ENCODE peak calls at places on chromosomes 5 and 9, in seven cellular contexts. One of them, this sample, is unnamed.

GRCh38 chr5:108911055-108911454 is 163.4 kb downstream of the FER start:
- DNase-seq in omental fat pad: no peak
- DNase-seq in lung: no peak
- DNase-seq in lower lobe of right lung: no peak
- DNase-seq in GM12891: no peak
- DNase-seq in WERI-Rb-1: no peak
- DNase-seq in heart left ventricle: no peak
- DNase-seq in this sample: no peak

GRCh38 chr5:132073231-132074013 is at the start of gene CSF2:
- DNase-seq in omental fat pad: no peak
- DNase-seq in WERI-Rb-1: no peak
- DNase-seq in heart left ventricle: no peak
- DNase-seq in lower lobe of right lung: no peak
- DNase-seq in lung: peak
- DNase-seq in GM12891: no peak
- DNase-seq in this sample: peak

GRCh38 chr5:113330533-113331200 is 104.1 kb downstream of the TSSK1B start:
- DNase-seq in omental fat pad: no peak
- DNase-seq in lower lobe of right lung: no peak
- DNase-seq in GM12891: peak
- DNase-seq in WERI-Rb-1: no peak
- DNase-seq in lung: no peak
- DNase-seq in heart left ventricle: peak
- DNase-seq in this sample: peak

GRCh38 chr9:84670106-84670800 is 724 bp downstream of the NTRK2 start:
- DNase-seq in GM12891: no peak
- DNase-seq in heart left ventricle: peak
- DNase-seq in omental fat pad: no peak
- DNase-seq in WERI-Rb-1: no peak
- DNase-seq in lower lobe of right lung: no peak
- DNase-seq in lung: no peak
- DNase-seq in this sample: peak

GRCh38 chr9:85212887-85213286 is 528.9 kb downstream of the AGTPBP1 start:
- DNase-seq in lower lobe of right lung: no peak
- DNase-seq in heart left ventricle: no peak
- DNase-seq in GM12891: no peak
- DNase-seq in lung: no peak
- DNase-seq in WERI-Rb-1: no peak
- DNase-seq in omental fat pad: no peak
- DNase-seq in this sample: no peak

GRCh38 chr9:121634800-121635261 is 16.6 kb upstream of the DAB2IP start:
- DNase-seq in WERI-Rb-1: peak
- DNase-seq in heart left ventricle: no peak
- DNase-seq in lung: no peak
- DNase-seq in GM12891: no peak
- DNase-seq in omental fat pad: no peak
- DNase-seq in lower lobe of right lung: no peak
- DNase-seq in this sample: peak

GRCh38 chr9:128412120-128412790 is 8.4 kb upstream of the CERCAM start:
- DNase-seq in WERI-Rb-1: peak
- DNase-seq in omental fat pad: peak
- DNase-seq in GM12891: peak
- DNase-seq in lung: peak
- DNase-seq in heart left ventricle: no peak
- DNase-seq in lower lobe of right lung: peak
- DNase-seq in this sample: peak

GRCh38 chr5:117888688-117889087 is 1099.7 kb downstream of the DTWD2 start:
- DNase-seq in GM12891: peak
- DNase-seq in lower lobe of right lung: no peak
- DNase-seq in WERI-Rb-1: no peak
- DNase-seq in omental fat pad: no peak
- DNase-seq in lung: no peak
- DNase-seq in heart left ventricle: no peak
- DNase-seq in this sample: peak

GRCh38 chr5:969421-969839 is 39.2 kb upstream of the NKD2 start:
- DNase-seq in heart left ventricle: no peak
- DNase-seq in lung: no peak
- DNase-seq in WERI-Rb-1: no peak
- DNase-seq in GM12891: no peak
- DNase-seq in lower lobe of right lung: no peak
- DNase-seq in omental fat pad: no peak
- DNase-seq in this sample: no peak

GRCh38 chr9:91239367-91240111 is 122.2 kb downstream of the AUH start:
- DNase-seq in GM12891: no peak
- DNase-seq in omental fat pad: no peak
- DNase-seq in lung: no peak
- DNase-seq in WERI-Rb-1: no peak
- DNase-seq in lower lobe of right lung: no peak
- DNase-seq in heart left ventricle: no peak
- DNase-seq in this sample: no peak

GRCh38 chr5:10974850-10975249 is 213.8 kb upstream of the DAP start:
- DNase-seq in heart left ventricle: no peak
- DNase-seq in lower lobe of right lung: no peak
- DNase-seq in WERI-Rb-1: no peak
- DNase-seq in GM12891: no peak
- DNase-seq in omental fat pad: no peak
- DNase-seq in lung: no peak
- DNase-seq in this sample: no peak

GRCh38 chr9:33884856-33885701 is 68.1 kb downstream of the UBE2R2 start:
- DNase-seq in lung: peak
- DNase-seq in lower lobe of right lung: no peak
- DNase-seq in heart left ventricle: peak
- DNase-seq in omental fat pad: no peak
- DNase-seq in GM12891: no peak
- DNase-seq in WERI-Rb-1: no peak
- DNase-seq in this sample: no peak

GRCh38 chr9:96122255-96122654 is 179.7 kb downstream of the HSD17B3 start:
- DNase-seq in heart left ventricle: no peak
- DNase-seq in WERI-Rb-1: no peak
- DNase-seq in lower lobe of right lung: no peak
- DNase-seq in omental fat pad: no peak
- DNase-seq in lung: no peak
- DNase-seq in GM12891: no peak
- DNase-seq in this sample: no peak

GRCh38 chr5:125376059-125376641 is 629.7 kb upstream of the ZNF608 start:
- DNase-seq in lung: no peak
- DNase-seq in GM12891: no peak
- DNase-seq in WERI-Rb-1: peak
- DNase-seq in lower lobe of right lung: no peak
- DNase-seq in omental fat pad: no peak
- DNase-seq in heart left ventricle: no peak
- DNase-seq in this sample: no peak

GRCh38 chr9:17063535-17064135 is 71.2 kb upstream of the CNTLN start:
- DNase-seq in heart left ventricle: no peak
- DNase-seq in WERI-Rb-1: peak
- DNase-seq in lower lobe of right lung: no peak
- DNase-seq in omental fat pad: no peak
- DNase-seq in lung: no peak
- DNase-seq in GM12891: peak
- DNase-seq in this sample: no peak

GRCh38 chr5:144404021-144404420 is 233.3 kb downstream of the KCTD16 start:
- DNase-seq in GM12891: no peak
- DNase-seq in lung: no peak
- DNase-seq in WERI-Rb-1: no peak
- DNase-seq in lower lobe of right lung: no peak
- DNase-seq in omental fat pad: no peak
- DNase-seq in heart left ventricle: no peak
- DNase-seq in this sample: no peak

GRCh38 chr5:32760091-32760509 is 49.0 kb downstream of the NPR3 start:
- DNase-seq in heart left ventricle: no peak
- DNase-seq in omental fat pad: no peak
- DNase-seq in WERI-Rb-1: no peak
- DNase-seq in GM12891: no peak
- DNase-seq in lung: no peak
- DNase-seq in lower lobe of right lung: no peak
- DNase-seq in this sample: no peak

GRCh38 chr9:126309427-126310179 is 17.0 kb upstream of the MVB12B start:
- DNase-seq in lung: no peak
- DNase-seq in GM12891: no peak
- DNase-seq in lower lobe of right lung: no peak
- DNase-seq in WERI-Rb-1: no peak
- DNase-seq in omental fat pad: no peak
- DNase-seq in heart left ventricle: no peak
- DNase-seq in this sample: no peak

GRCh38 chr5:159449925-159450324 is 119.6 kb upstream of the IL12B start:
- DNase-seq in GM12891: no peak
- DNase-seq in lung: no peak
- DNase-seq in WERI-Rb-1: no peak
- DNase-seq in heart left ventricle: no peak
- DNase-seq in omental fat pad: no peak
- DNase-seq in lower lobe of right lung: no peak
- DNase-seq in this sample: no peak

GRCh38 chr9:134730011-134730760 is 88.6 kb downstream of the COL5A1 start:
- DNase-seq in lower lobe of right lung: no peak
- DNase-seq in WERI-Rb-1: no peak
- DNase-seq in omental fat pad: no peak
- DNase-seq in lung: no peak
- DNase-seq in heart left ventricle: no peak
- DNase-seq in GM12891: no peak
- DNase-seq in this sample: no peak

GRCh38 chr5:176658817-176659216 is 11.5 kb downstream of the TSPAN17 start:
- DNase-seq in heart left ventricle: no peak
- DNase-seq in WERI-Rb-1: no peak
- DNase-seq in omental fat pad: no peak
- DNase-seq in lung: no peak
- DNase-seq in lower lobe of right lung: no peak
- DNase-seq in GM12891: no peak
- DNase-seq in this sample: no peak

GRCh38 chr9:91047993-91048607 is 246.5 kb downstream of the SYK start:
- DNase-seq in GM12891: no peak
- DNase-seq in lung: peak
- DNase-seq in lower lobe of right lung: no peak
- DNase-seq in WERI-Rb-1: no peak
- DNase-seq in heart left ventricle: no peak
- DNase-seq in omental fat pad: no peak
- DNase-seq in this sample: no peak

GRCh38 chr9:35820076-35820475 is 5.2 kb upstream of the HINT2 start:
- DNase-seq in heart left ventricle: no peak
- DNase-seq in lower lobe of right lung: no peak
- DNase-seq in lung: no peak
- DNase-seq in GM12891: no peak
- DNase-seq in omental fat pad: no peak
- DNase-seq in WERI-Rb-1: no peak
- DNase-seq in this sample: no peak

GRCh38 chr9:20264896-20265295 is 357.4 kb downstream of the MLLT3 start:
- DNase-seq in heart left ventricle: no peak
- DNase-seq in lung: no peak
- DNase-seq in lower lobe of right lung: no peak
- DNase-seq in WERI-Rb-1: no peak
- DNase-seq in GM12891: no peak
- DNase-seq in omental fat pad: no peak
- DNase-seq in this sample: no peak

GRCh38 chr9:135989722-135990467 is 28.7 kb upstream of the UBAC1 start:
- DNase-seq in heart left ventricle: no peak
- DNase-seq in lung: no peak
- DNase-seq in lower lobe of right lung: peak
- DNase-seq in omental fat pad: no peak
- DNase-seq in GM12891: no peak
- DNase-seq in WERI-Rb-1: no peak
- DNase-seq in this sample: no peak

GRCh38 chr5:96875805-96876291 is 452 bp upstream of the ERAP2 start:
- DNase-seq in lower lobe of right lung: no peak
- DNase-seq in lung: no peak
- DNase-seq in heart left ventricle: no peak
- DNase-seq in GM12891: no peak
- DNase-seq in WERI-Rb-1: no peak
- DNase-seq in omental fat pad: no peak
- DNase-seq in this sample: no peak

GRCh38 chr5:151072234-151073025 is 8.4 kb downstream of the TNIP1 start:
- DNase-seq in omental fat pad: no peak
- DNase-seq in WERI-Rb-1: no peak
- DNase-seq in lower lobe of right lung: no peak
- DNase-seq in GM12891: no peak
- DNase-seq in heart left ventricle: no peak
- DNase-seq in lung: no peak
- DNase-seq in this sample: no peak

GRCh38 chr5:61744690-61745619 is 412.9 kb downstream of the ZSWIM6 start:
- DNase-seq in omental fat pad: no peak
- DNase-seq in heart left ventricle: no peak
- DNase-seq in GM12891: no peak
- DNase-seq in lung: no peak
- DNase-seq in lower lobe of right lung: no peak
- DNase-seq in WERI-Rb-1: no peak
- DNase-seq in this sample: no peak

GRCh38 chr9:115018547-115019435 is 88.4 kb upstream of the TNFSF8 start:
- DNase-seq in heart left ventricle: no peak
- DNase-seq in GM12891: no peak
- DNase-seq in lower lobe of right lung: no peak
- DNase-seq in WERI-Rb-1: no peak
- DNase-seq in lung: no peak
- DNase-seq in omental fat pad: no peak
- DNase-seq in this sample: no peak

GRCh38 chr9:100020121-100020780 is 78.5 kb downstream of the ERP44 start:
- DNase-seq in WERI-Rb-1: no peak
- DNase-seq in GM12891: no peak
- DNase-seq in lung: no peak
- DNase-seq in omental fat pad: no peak
- DNase-seq in lower lobe of right lung: no peak
- DNase-seq in heart left ventricle: no peak
- DNase-seq in this sample: no peak

GRCh38 chr5:91162534-91163381 is 220.4 kb downstream of the ARRDC3 start:
- DNase-seq in WERI-Rb-1: no peak
- DNase-seq in GM12891: peak
- DNase-seq in lung: peak
- DNase-seq in lower lobe of right lung: peak
- DNase-seq in heart left ventricle: peak
- DNase-seq in omental fat pad: no peak
- DNase-seq in this sample: peak

GRCh38 chr5:55600536-55601208 is 65.9 kb upstream of the PLPP1 start:
- DNase-seq in WERI-Rb-1: no peak
- DNase-seq in omental fat pad: no peak
- DNase-seq in lower lobe of right lung: no peak
- DNase-seq in heart left ventricle: peak
- DNase-seq in GM12891: peak
- DNase-seq in lung: no peak
- DNase-seq in this sample: peak

GRCh38 chr5:175892401-175892800 is 21.0 kb downstream of the CPLX2 start:
- DNase-seq in GM12891: no peak
- DNase-seq in lung: no peak
- DNase-seq in omental fat pad: no peak
- DNase-seq in heart left ventricle: no peak
- DNase-seq in lower lobe of right lung: no peak
- DNase-seq in WERI-Rb-1: peak
- DNase-seq in this sample: no peak

GRCh38 chr5:180463916-180464602 is 30.1 kb upstream of the CNOT6 start:
- DNase-seq in omental fat pad: no peak
- DNase-seq in lower lobe of right lung: no peak
- DNase-seq in lung: no peak
- DNase-seq in WERI-Rb-1: no peak
- DNase-seq in GM12891: no peak
- DNase-seq in heart left ventricle: no peak
- DNase-seq in this sample: no peak

GRCh38 chr9:122228906-122229837 is at the start of gene LHX6:
- DNase-seq in lower lobe of right lung: no peak
- DNase-seq in omental fat pad: no peak
- DNase-seq in heart left ventricle: no peak
- DNase-seq in WERI-Rb-1: peak
- DNase-seq in lung: no peak
- DNase-seq in GM12891: peak
- DNase-seq in this sample: no peak

GRCh38 chr9:113775714-113776113 is 100.4 kb upstream of the ZNF618 start:
- DNase-seq in lung: no peak
- DNase-seq in heart left ventricle: no peak
- DNase-seq in GM12891: no peak
- DNase-seq in WERI-Rb-1: no peak
- DNase-seq in lower lobe of right lung: no peak
- DNase-seq in omental fat pad: no peak
- DNase-seq in this sample: no peak

This sample was measured in GM13976.